ENCODE peak calls at places on chromosome 11, in eight cellular contexts. P is endothelial cell of umbilical vein, T is neural progenitor cell, I is HCT116, O is PC-9, S is fibroblast of lung, Q is GM23338, X is PC-3. K is an unnamed sample.

GRCh38 chr11:125272092-125272491 is 107.5 kb downstream of the PKNOX2 start:
- DNase-seq in P (no peak), T (no peak), I (no peak), O (no peak), S (peak), Q (no peak), X (no peak), K (no peak)

GRCh38 chr11:14189874-14190273 is 169.1 kb downstream of the RRAS2 start:
- DNase-seq in P (no peak), T (no peak), I (no peak), O (no peak), S (no peak), Q (no peak), X (no peak), K (no peak)

GRCh38 chr11:108697872-108698473 is 33.1 kb downstream of the DDX10 start:
- DNase-seq in P (peak), T (peak), I (peak), O (no peak), S (peak), Q (peak), X (peak), K (peak)

GRCh38 chr11:71144010-71144409 is 108.4 kb downstream of the SHANK2 start:
- DNase-seq in P (no peak), T (no peak), I (no peak), O (no peak), S (no peak), Q (no peak), X (no peak), K (no peak)

GRCh38 chr11:84408946-84409411 is 1122.8 kb upstream of the CCDC90B start:
- DNase-seq in P (no peak), T (peak), I (no peak), O (no peak), S (peak), Q (peak), X (no peak), K (no peak)

GRCh38 chr11:118691926-118692830 is 12.7 kb upstream of the TREH start:
- DNase-seq in P (no peak), T (no peak), I (no peak), O (peak), S (peak), Q (no peak), X (peak), K (peak)

GRCh38 chr11:118715837-118716260 is 36.4 kb upstream of the TREH start:
- DNase-seq in P (peak), T (peak), I (no peak), O (peak), S (peak), Q (peak), X (no peak), K (no peak)

GRCh38 chr11:110134120-110134519 is 40.9 kb downstream of the ZC3H12C start:
- DNase-seq in P (peak), T (peak), I (no peak), O (peak), S (peak), Q (no peak), X (no peak), K (no peak)

GRCh38 chr11:133953999-133954398 is 2.8 kb downstream of the IGSF9B start:
- DNase-seq in P (no peak), T (no peak), I (no peak), O (no peak), S (no peak), Q (no peak), X (no peak), K (no peak)

GRCh38 chr11:133952199-133953190 is 4.3 kb downstream of the IGSF9B start:
- DNase-seq in P (no peak), T (no peak), I (no peak), O (no peak), S (no peak), Q (no peak), X (no peak), K (no peak)

GRCh38 chr11:133953571-133953970 is 3.2 kb downstream of the IGSF9B start:
- DNase-seq in P (no peak), T (no peak), I (no peak), O (no peak), S (no peak), Q (no peak), X (no peak), K (no peak)

GRCh38 chr11:133950874-133951483 is 5.8 kb downstream of the IGSF9B start:
- DNase-seq in P (no peak), T (peak), I (no peak), O (no peak), S (no peak), Q (peak), X (no peak), K (no peak)

GRCh38 chr11:133951484-133952198 is 5.1 kb downstream of the IGSF9B start:
- DNase-seq in P (no peak), T (peak), I (no peak), O (no peak), S (peak), Q (peak), X (peak), K (no peak)
- TF ChIP-seq EZH2 in P (no peak), T (no peak), I (no peak), O (no peak), S (no peak), Q (no peak), X (no peak), K (no peak)

DNA sequence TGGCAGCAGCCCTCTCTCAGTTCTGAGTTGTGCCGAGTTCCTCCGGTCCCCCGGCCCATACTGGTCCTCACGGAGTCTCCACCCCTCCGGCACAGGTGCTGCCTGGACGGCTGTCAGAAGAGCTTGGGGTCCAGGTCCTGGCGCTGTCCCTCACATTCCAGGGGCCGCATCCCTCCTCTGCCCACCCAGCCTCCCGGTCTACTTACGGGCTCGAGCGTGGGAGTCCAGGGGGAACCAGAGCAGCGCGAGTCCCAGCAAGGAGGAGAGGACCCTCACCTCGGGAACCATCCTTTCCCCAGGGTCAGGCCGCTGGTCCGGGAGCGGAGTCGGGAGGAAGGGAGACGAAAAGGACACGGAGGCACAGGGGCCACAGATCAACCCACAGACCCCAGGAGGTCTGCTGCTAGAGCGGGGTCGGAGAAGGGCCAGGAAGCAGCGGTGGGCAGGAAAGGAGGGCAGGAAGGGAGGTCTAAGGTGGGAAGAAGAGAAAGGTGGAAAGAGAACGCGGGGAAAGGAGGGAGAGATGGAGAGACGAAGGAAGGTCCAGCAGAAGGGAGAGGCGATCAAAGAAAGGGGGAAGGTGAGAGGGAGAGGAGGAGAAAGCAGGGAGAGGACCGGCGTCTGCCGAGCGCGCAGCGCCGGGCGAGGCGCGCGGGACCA is 495 bp downstream of the CHRDL2 start:
- DNase-seq in P (no peak), T (peak), I (no peak), O (no peak), S (no peak), Q (peak), X (no peak), K (no peak)
- TF ChIP-seq EZH2 in P (peak), T (peak), I (no peak), O (no peak), S (peak), Q (peak), X (peak), K (no peak)

DNA sequence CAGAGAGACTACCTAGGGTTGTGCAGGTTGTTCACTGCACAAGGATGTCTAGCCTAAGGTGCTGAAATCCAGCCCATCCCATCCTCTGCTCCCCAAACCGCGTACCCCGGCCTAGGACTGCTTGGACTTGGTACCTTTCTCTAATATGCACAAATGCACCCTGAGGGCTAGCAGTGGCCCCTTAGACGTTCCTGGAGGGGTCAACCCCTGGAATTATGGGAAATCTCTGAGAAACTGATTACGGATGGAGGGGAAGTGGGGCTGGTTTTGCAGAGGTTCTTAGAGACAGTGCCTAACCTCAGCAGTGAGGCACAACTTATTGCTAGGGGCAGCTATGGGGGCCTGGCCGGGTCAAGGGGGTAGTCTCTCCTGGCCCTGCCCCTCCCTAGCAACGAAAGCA is 2.5 kb downstream of the C11orf68 start:
- DNase-seq in P (no peak), T (no peak), I (no peak), O (no peak), S (no peak), Q (no peak), X (no peak), K (no peak)
- TF ChIP-seq EZH2 in P (no peak), T (no peak), I (no peak), O (no peak), S (no peak), Q (no peak), X (no peak), K (no peak)

GRCh38 chr11:101127348-101127698 is 2.3 kb downstream of the PGR start:
- DNase-seq in P (no peak), T (peak), I (no peak), O (no peak), S (no peak), Q (peak), X (no peak), K (no peak)

GRCh38 chr11:101128571-101129202 is 926 bp downstream of the PGR start:
- DNase-seq in P (no peak), T (peak), I (no peak), O (no peak), S (no peak), Q (peak), X (no peak), K (no peak)

GRCh38 chr11:101127699-101128570 is 1.7 kb downstream of the PGR start:
- DNase-seq in P (no peak), T (peak), I (no peak), O (no peak), S (no peak), Q (peak), X (no peak), K (no peak)

GRCh38 chr11:101126551-101127347 is 2.9 kb downstream of the PGR start:
- DNase-seq in P (peak), T (peak), I (no peak), O (no peak), S (no peak), Q (peak), X (no peak), K (no peak)

GRCh38 chr11:101129203-101129943 is at the start of gene PGR:
- DNase-seq in P (no peak), T (peak), I (no peak), O (no peak), S (no peak), Q (peak), X (no peak), K (no peak)
- TF ChIP-seq EZH2 in P (no peak), T (peak), I (no peak), O (no peak), S (peak), Q (peak), X (peak), K (no peak)

GRCh38 chr11:46106530-46107407 is 14.5 kb downstream of the PHF21A start:
- DNase-seq in P (no peak), T (peak), I (no peak), O (no peak), S (peak), Q (peak), X (no peak), K (no peak)

GRCh38 chr11:46107408-46107718 is 13.9 kb downstream of the PHF21A start:
- DNase-seq in P (no peak), T (no peak), I (no peak), O (no peak), S (no peak), Q (no peak), X (no peak), K (no peak)

GRCh38 chr11:46108752-46109151 is 12.5 kb downstream of the PHF21A start:
- DNase-seq in P (no peak), T (no peak), I (no peak), O (no peak), S (no peak), Q (no peak), X (no peak), K (no peak)

GRCh38 chr11:46105902-46106301 is 15.4 kb downstream of the PHF21A start:
- DNase-seq in P (no peak), T (no peak), I (no peak), O (no peak), S (no peak), Q (no peak), X (no peak), K (no peak)

GRCh38 chr11:46107780-46108179 is 13.5 kb downstream of the PHF21A start:
- DNase-seq in P (no peak), T (no peak), I (no peak), O (no peak), S (peak), Q (no peak), X (no peak), K (no peak)
- TF ChIP-seq EZH2 in P (no peak), T (no peak), I (no peak), O (no peak), S (no peak), Q (no peak), X (no peak), K (no peak)

GRCh38 chr11:122655527-122656072 is at the start of gene UBASH3B:
- DNase-seq in P (peak), T (peak), I (peak), O (peak), S (peak), Q (peak), X (peak), K (peak)
- TF ChIP-seq EZH2 in P (no peak), T (no peak), I (no peak), O (no peak), S (no peak), Q (no peak), X (no peak), K (no peak)

DNA sequence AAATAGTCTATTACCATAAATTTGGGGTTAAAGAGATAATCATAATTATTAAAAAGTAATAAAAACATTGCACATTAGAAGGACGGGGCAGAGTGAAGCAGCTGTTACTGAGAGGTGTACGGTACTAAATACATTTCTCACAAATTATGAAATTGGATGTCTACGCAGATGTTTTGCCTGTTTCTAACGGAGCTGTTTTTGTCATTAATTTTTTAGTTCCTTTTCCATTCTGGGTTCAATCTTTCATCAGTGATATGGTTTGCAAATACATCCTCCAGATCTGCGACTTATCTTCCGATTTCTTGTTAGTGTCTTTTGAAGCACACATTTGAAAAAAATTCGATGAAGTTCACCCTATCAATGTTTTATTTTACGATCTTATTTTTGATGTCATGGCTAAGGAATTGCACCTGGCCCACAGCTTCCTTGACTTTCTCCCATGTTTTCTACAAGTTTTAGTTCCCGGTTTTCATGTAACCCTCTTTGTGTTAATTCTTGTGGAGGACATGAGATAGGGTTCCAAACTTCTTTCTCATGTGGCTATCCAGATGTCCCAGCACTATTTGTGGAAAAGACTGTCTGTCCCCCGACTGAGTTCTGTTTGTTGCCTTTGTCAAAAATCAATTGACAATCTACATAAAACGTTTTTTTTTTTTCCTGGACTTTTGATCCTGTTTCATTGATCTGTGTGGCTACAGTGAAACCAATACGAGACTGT is 21.3 kb upstream of the KRTAP5-6 start:
- DNase-seq in P (no peak), T (no peak), I (no peak), O (no peak), S (no peak), Q (no peak), X (no peak), K (no peak)
- TF ChIP-seq EZH2 in P (no peak), T (no peak), I (no peak), O (no peak), S (no peak), Q (no peak), X (no peak), K (no peak)

DNA sequence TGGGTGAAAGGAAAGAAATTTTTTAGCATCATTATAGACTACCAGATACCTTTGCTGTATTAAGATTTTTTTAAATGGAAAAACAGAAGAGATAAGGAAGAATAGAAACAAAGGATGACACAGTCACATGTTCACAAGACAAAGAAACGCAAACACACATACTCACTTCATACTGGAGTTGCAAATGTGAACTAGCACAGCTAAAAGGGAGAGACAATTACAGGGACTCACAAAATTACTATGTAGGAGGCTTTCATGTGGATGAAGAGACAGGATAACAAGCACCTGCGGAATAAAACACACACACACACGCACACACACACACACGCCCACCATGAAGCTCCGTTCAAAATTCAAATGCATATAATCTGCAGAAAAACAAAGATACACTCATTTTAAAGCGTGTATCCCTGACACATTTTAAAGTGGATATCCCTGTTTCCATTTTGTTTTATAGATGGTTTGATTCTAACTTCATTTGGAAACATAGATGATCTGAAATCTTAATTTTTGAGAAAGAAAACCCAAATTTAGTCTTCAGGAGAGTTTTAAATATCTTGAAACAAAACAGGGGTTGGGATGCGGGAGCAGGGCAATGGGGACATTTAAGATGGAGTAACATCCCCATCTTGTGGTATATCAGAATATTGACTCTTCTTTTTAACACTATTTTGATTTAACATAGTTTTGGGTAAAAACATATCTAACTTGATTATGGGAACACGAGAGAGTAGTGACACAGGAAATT is 36.7 kb downstream of the JRKL start:
- DNase-seq in P (peak), T (peak), I (peak), O (peak), S (peak), Q (peak), X (peak), K (no peak)
- TF ChIP-seq EZH2 in P (no peak), T (no peak), I (no peak), O (no peak), S (no peak), Q (no peak), X (no peak), K (no peak)

K was measured in DND-41.